ENCODE peak calls at places on chromosomes 16 and 17, in eight cellular contexts. P, G, Q, D, O, X, S and L are unnamed samples.

GRCh38 chr16:30655815-30656347 is 2.4 kb upstream of the FBRS start:
- DNase-seq in P (no peak), G (no peak), Q (no peak), D (no peak), O (no peak), X (no peak), S (no peak), L (no peak)

GRCh38 chr17:17350491-17351355 is 47.5 kb downstream of the NT5M start:
- DNase-seq in P (no peak), G (peak), Q (no peak), D (no peak), O (no peak), X (no peak), S (no peak), L (no peak)

GRCh38 chr17:66098040-66098439 is 93.9 kb downstream of the CEP112 start:
- DNase-seq in P (no peak), G (no peak), Q (no peak), D (no peak), O (no peak), X (no peak), S (no peak), L (no peak)

GRCh38 chr17:9544221-9544620 is 31.4 kb downstream of the STX8 start:
- DNase-seq in P (no peak), G (no peak), Q (no peak), D (no peak), O (no peak), X (no peak), S (no peak), L (no peak)

GRCh38 chr16:66416981-66417700 is 10.0 kb upstream of the BEAN1 start:
- DNase-seq in P (no peak), G (no peak), Q (no peak), D (no peak), O (no peak), X (no peak), S (no peak), L (no peak)

GRCh38 chr16:27341971-27342370 is 28.2 kb downstream of the IL4R start:
- DNase-seq in P (no peak), G (no peak), Q (no peak), D (no peak), O (no peak), X (no peak), S (no peak), L (no peak)

GRCh38 chr16:61836804-61837398 is 199.3 kb downstream of the CDH8 start:
- DNase-seq in P (no peak), G (peak), Q (no peak), D (no peak), O (no peak), X (no peak), S (no peak), L (no peak)

GRCh38 chr16:8885674-8886592 is 3.8 kb downstream of the LITAFD start:
- DNase-seq in P (no peak), G (peak), Q (peak), D (no peak), O (no peak), X (peak), S (no peak), L (no peak)

GRCh38 chr16:79395631-79396030 is 204.9 kb downstream of the MAF start:
- DNase-seq in P (no peak), G (no peak), Q (no peak), D (no peak), O (no peak), X (no peak), S (no peak), L (no peak)

GRCh38 chr17:37828313-37829124 is 83.7 kb upstream of the HNF1B start:
- DNase-seq in P (no peak), G (no peak), Q (no peak), D (no peak), O (peak), X (no peak), S (no peak), L (peak)

GRCh38 chr16:9058211-9058610 is 33.2 kb upstream of the HAPSTR1 start:
- DNase-seq in P (no peak), G (no peak), Q (no peak), D (no peak), O (no peak), X (no peak), S (no peak), L (no peak)

GRCh38 chr17:73156166-73156840 is 8.5 kb upstream of the SSTR2 start:
- DNase-seq in P (peak), G (peak), Q (peak), D (peak), O (peak), X (peak), S (no peak), L (no peak)

GRCh38 chr17:82458885-82459424 is 414 bp downstream of the NARF start:
- DNase-seq in P (no peak), G (peak), Q (peak), D (no peak), O (no peak), X (no peak), S (no peak), L (no peak)

GRCh38 chr17:20010099-20010863 is 1.1 kb downstream of the SPECC1 start:
- DNase-seq in P (peak), G (peak), Q (peak), D (peak), O (peak), X (peak), S (no peak), L (peak)

GRCh38 chr16:14502932-14503741 is 126.9 kb downstream of the PARN start:
- DNase-seq in P (no peak), G (no peak), Q (no peak), D (no peak), O (no peak), X (no peak), S (peak), L (no peak)

GRCh38 chr16:53695070-53695469 is 8.6 kb downstream of the RPGRIP1L start:
- DNase-seq in P (no peak), G (no peak), Q (no peak), D (no peak), O (no peak), X (no peak), S (no peak), L (no peak)

GRCh38 chr17:64779344-64780095 is 117.4 kb upstream of the SMURF2 start:
- DNase-seq in P (no peak), G (peak), Q (no peak), D (no peak), O (no peak), X (no peak), S (no peak), L (no peak)

GRCh38 chr16:47666434-47666833 is 205.3 kb downstream of the PHKB start:
- DNase-seq in P (no peak), G (no peak), Q (no peak), D (no peak), O (no peak), X (no peak), S (no peak), L (no peak)

GRCh38 chr17:81386646-81387234 is 8.5 kb upstream of the BAHCC1 start:
- DNase-seq in P (no peak), G (peak), Q (peak), D (no peak), O (peak), X (peak), S (no peak), L (no peak)

GRCh38 chr17:64200080-64201042 is 62.7 kb downstream of the TEX2 start:
- DNase-seq in P (no peak), G (peak), Q (no peak), D (no peak), O (no peak), X (no peak), S (peak), L (no peak)

GRCh38 chr17:71188811-71189492 is 931.9 kb upstream of the SOX9 start:
- DNase-seq in P (peak), G (no peak), Q (no peak), D (peak), O (no peak), X (no peak), S (no peak), L (no peak)

GRCh38 chr16:154223-155030 is 2.0 kb downstream of the HBZ start:
- DNase-seq in P (no peak), G (peak), Q (peak), D (no peak), O (peak), X (no peak), S (no peak), L (no peak)

GRCh38 chr17:65495255-65496060 is 66.0 kb downstream of the AXIN2 start:
- DNase-seq in P (no peak), G (peak), Q (no peak), D (peak), O (no peak), X (no peak), S (no peak), L (no peak)

GRCh38 chr17:59963738-59964454 is 644 bp downstream of the RNFT1 start:
- DNase-seq in P (no peak), G (peak), Q (peak), D (no peak), O (peak), X (peak), S (no peak), L (peak)

GRCh38 chr17:48472485-48473281 is 42.7 kb upstream of the SKAP1 start:
- DNase-seq in P (no peak), G (peak), Q (no peak), D (peak), O (no peak), X (no peak), S (no peak), L (no peak)

GRCh38 chr17:47119746-47120520 is 69.2 kb downstream of the CDC27 start:
- DNase-seq in P (no peak), G (no peak), Q (no peak), D (peak), O (no peak), X (peak), S (no peak), L (no peak)

GRCh38 chr17:7078711-7079110 is 1.3 kb downstream of the CLEC10A start:
- DNase-seq in P (no peak), G (no peak), Q (no peak), D (no peak), O (no peak), X (no peak), S (no peak), L (no peak)

GRCh38 chr17:50593321-50593720 is 32.8 kb downstream of the CACNA1G start:
- DNase-seq in P (no peak), G (peak), Q (peak), D (no peak), O (no peak), X (peak), S (no peak), L (no peak)

GRCh38 chr17:38730526-38731379 is 612 bp downstream of the CISD3 start:
- DNase-seq in P (no peak), G (peak), Q (peak), D (no peak), O (no peak), X (peak), S (no peak), L (no peak)

GRCh38 chr16:85296859-85297698 is 184.8 kb upstream of the CIBAR2 start:
- DNase-seq in P (no peak), G (peak), Q (peak), D (peak), O (peak), X (peak), S (no peak), L (peak)
- TF ChIP-seq REST in P (no peak), G (no peak), Q (no peak), D (no peak), O (no peak), X (no peak), S (no peak), L (no peak)

DNA sequence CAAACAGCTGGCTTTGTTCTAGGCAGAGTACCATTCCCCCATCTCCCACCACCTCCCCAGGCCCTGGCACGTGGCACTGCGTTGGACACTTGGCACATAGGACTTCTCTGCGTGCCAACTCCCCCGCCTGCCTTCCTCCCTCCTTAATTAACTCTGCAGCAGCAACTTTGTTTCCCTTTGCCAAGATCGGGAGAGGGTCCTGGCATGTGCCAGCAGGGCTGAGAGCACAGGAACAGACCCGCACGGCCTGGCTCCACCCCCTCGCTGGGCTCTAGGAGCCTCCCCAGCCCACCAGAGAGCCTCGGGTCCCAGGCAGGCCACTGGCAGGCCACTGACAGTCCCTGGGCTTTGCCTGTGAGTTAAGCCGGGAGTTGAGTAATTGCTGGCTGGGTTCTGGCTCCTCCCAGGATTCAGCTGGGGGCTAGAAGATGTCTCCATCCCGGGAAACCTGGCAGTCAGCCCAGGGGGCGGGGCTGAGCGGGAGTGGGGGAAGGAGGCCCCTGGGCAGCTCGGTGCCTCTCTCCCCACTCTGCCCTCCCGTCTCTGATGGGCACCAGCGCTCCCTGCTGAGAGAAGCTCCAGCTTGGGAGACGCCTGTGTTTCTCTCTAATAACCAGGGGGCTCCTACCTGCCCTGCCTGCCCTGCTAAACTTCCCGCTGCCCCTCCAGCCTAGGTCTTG is 224.0 kb upstream of the TNRC6C start:
- DNase-seq in P (no peak), G (peak), Q (peak), D (no peak), O (peak), X (peak), S (no peak), L (peak)
- TF ChIP-seq POLR2AphosphoS5 in P (no peak), G (no peak), Q (peak), D (no peak), O (no peak), X (no peak), S (no peak), L (no peak)

DNA sequence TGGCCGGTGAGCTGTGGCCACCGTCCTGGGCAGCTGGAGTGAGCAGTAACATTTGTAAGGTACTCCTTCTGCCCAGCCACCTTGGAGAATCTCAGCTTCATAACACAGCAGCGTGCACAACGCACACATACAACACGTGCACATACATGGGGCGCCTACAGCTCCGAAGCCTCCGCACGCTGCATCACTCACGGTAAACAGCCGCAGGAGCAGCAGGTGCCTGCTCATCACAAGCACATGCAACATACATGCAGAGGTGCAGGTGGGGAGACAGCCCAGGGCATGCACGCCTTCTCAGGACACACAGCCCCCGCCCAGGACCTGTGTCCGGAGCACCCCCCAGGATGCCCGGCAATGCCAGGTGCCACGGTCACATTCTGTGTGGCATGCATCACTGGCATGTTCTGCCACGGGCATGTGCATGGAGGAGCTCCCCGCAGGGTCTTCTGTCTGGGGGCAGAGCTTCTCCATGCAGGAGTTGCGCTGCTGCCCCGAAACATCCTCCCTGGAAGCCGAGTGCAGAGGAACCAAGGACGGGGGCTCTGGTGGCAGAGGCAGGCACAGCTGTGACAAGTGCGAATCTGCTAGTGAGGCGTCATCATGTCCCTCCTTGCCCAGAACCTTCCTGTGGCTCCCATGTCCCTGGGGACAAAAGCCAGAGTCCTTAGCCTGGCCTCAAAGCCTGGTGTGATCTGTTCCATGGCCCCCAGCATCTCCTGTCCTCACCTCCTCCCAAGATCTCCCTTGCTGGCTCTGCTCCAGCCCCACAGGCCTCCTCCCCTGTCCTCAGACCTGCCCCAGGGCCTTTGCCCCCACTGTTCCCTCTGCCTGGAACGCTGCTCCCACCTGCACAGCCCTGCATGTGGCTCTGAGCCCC is 184.0 kb upstream of the GSE1 start:
- DNase-seq in P (no peak), G (no peak), Q (no peak), D (no peak), O (no peak), X (no peak), S (no peak), L (no peak)
- TF ChIP-seq REST in P (no peak), G (no peak), Q (no peak), D (no peak), O (no peak), X (no peak), S (no peak), L (no peak)

DNA sequence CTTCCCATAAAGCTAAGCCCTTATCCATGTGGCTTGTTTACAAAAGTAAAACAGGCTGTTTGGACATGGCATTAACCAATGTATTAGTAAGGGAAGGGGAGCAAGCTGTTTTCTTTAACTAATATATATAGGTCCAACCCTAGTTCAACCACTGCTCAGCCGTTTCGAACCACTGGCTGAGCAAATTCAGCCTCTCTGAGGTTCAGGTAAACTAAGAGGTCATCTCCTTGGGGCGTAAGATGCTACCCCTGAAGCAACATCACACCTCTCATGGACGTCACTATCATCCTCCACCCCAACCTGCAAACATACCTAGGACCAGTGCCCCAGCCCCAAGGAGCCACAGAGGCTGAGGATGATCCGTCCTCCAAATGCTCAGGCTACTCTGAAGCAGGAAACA is 45.2 kb downstream of the ANKRD11 start:
- DNase-seq in P (no peak), G (no peak), Q (no peak), D (no peak), O (no peak), X (no peak), S (no peak), L (no peak)
- TF ChIP-seq POLR2AphosphoS5 in P (no peak), G (no peak), Q (no peak), D (no peak), O (no peak), X (no peak), S (no peak), L (no peak)

GRCh38 chr16:50602126-50602525 is 53.9 kb downstream of the NKD1 start:
- DNase-seq in P (no peak), G (no peak), Q (peak), D (no peak), O (no peak), X (no peak), S (no peak), L (no peak)
- TF ChIP-seq REST in P (no peak), G (no peak), Q (no peak), D (no peak), O (no peak), X (no peak), S (no peak), L (no peak)

GRCh38 chr16:20332411-20332810 is 5.1 kb upstream of the GP2 start:
- DNase-seq in P (no peak), G (no peak), Q (no peak), D (no peak), O (no peak), X (no peak), S (no peak), L (no peak)

GRCh38 chr16:20336955-20337354 is 9.6 kb upstream of the GP2 start:
- DNase-seq in P (no peak), G (peak), Q (no peak), D (no peak), O (no peak), X (no peak), S (no peak), L (no peak)

GRCh38 chr16:20331635-20332034 is 4.3 kb upstream of the GP2 start:
- DNase-seq in P (no peak), G (no peak), Q (no peak), D (no peak), O (no peak), X (no peak), S (no peak), L (no peak)

GRCh38 chr16:20333120-20333519 is 5.8 kb upstream of the GP2 start:
- DNase-seq in P (no peak), G (no peak), Q (no peak), D (no peak), O (no peak), X (no peak), S (no peak), L (no peak)

GRCh38 chr16:20334396-20334795 is 7.1 kb upstream of the GP2 start:
- DNase-seq in P (no peak), G (no peak), Q (no peak), D (no peak), O (no peak), X (no peak), S (no peak), L (no peak)
- TF ChIP-seq POLR2AphosphoS5 in P (no peak), G (no peak), Q (no peak), D (no peak), O (no peak), X (no peak), S (no peak), L (no peak)

GRCh38 chr16:88566158-88566557 is 4.0 kb upstream of the ZC3H18 start:
- DNase-seq in P (no peak), G (peak), Q (no peak), D (peak), O (no peak), X (no peak), S (no peak), L (no peak)
- TF ChIP-seq REST in P (no peak), G (no peak), Q (no peak), D (no peak), O (no peak), X (no peak), S (no peak), L (no peak)

DNA sequence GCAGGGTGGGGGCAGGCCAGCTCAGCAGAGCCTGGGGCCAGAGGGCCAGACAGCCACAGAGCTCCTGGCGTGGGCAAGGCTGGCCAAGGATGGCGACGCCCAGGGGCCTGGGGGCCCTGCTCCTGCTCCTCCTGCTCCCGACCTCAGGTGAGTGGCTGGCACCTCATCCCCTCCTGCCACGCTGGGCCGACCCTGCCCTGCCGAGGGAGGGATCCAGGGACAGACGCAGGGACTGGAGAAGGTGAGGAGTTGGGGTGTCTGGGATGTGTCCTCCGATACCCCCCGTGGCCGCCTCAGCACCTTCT is at the start of gene ADGRG3:
- DNase-seq in P (no peak), G (no peak), Q (no peak), D (no peak), O (no peak), X (no peak), S (no peak), L (no peak)
- TF ChIP-seq POLR2AphosphoS5 in P (no peak), G (no peak), Q (no peak), D (no peak), O (no peak), X (no peak), S (no peak), L (no peak)